ENCODE peak calls at places on chromosomes 7 and 10, in eight cellular contexts. Q is AG08396, P is neuronal stem cell, X is mesothelial cell of epicardium, V is GM23338, I is uterus, M is HT-29, T is T-cell. D is an unnamed sample.
A peak's percentile ranks its signal among the peaks of the same experiment; 100 is the strongest.

GRCh38 chr7:47715631-47716068 is 133.7 kb upstream of the TNS3 start:
- DNase-seq in V (no peak), P (no peak), T (no peak), X (no peak), I (no peak), Q (no peak), M (no peak), D (no peak)

GRCh38 chr7:150363872-150364271 is 4.8 kb upstream of the REPIN1 start:
- DNase-seq in V (no peak), T (no peak), Q (no peak), P (no peak), X (no peak), I (no peak), M (no peak), D (no peak)

GRCh38 chr7:128737867-128738390 is 1.2 kb upstream of the CALU start:
- DNase-seq in Q (peak; percentile 73), T (no peak), V (no peak), I (no peak), P (no peak), M (peak; percentile 46), X (no peak), D (no peak)

GRCh38 chr7:45430397-45430796 is 143.8 kb upstream of the ADCY1 start:
- DNase-seq in X (no peak), P (no peak), V (no peak), M (no peak), I (no peak), T (no peak), Q (no peak), D (no peak)

GRCh38 chr10:79398642-79399041 is 46.8 kb downstream of the ZCCHC24 start:
- DNase-seq in X (no peak), M (no peak), Q (no peak), P (no peak), T (no peak), V (no peak), I (no peak), D (no peak)

GRCh38 chr10:129775681-129776080 is 188.4 kb downstream of the EBF3 start:
- DNase-seq in P (no peak), Q (no peak), T (no peak), V (no peak), I (peak; percentile 5), M (no peak), X (no peak), D (no peak)

GRCh38 chr10:114548662-114549061 is 109.4 kb downstream of the ABLIM1 start:
- DNase-seq in P (peak; percentile 41), V (peak; percentile 72), X (no peak), M (peak; percentile 75), Q (peak; percentile 51), I (peak; percentile 48), T (no peak), D (no peak)

GRCh38 chr7:89064831-89065230 is 269.3 kb upstream of the TEX47 start:
- DNase-seq in X (no peak), P (no peak), V (no peak), I (no peak), T (no peak), Q (no peak), M (no peak), D (no peak)

GRCh38 chr7:4523873-4524272 is 158.2 kb upstream of the FOXK1 start:
- DNase-seq in P (no peak), T (no peak), X (no peak), V (no peak), I (no peak), Q (no peak), M (no peak), D (no peak)

GRCh38 chr10:42477170-42477569 is 161.2 kb downstream of the ZNF33B start:
- DNase-seq in P (no peak), M (no peak), V (no peak), I (no peak), T (no peak), Q (peak; percentile 5), X (no peak), D (no peak)

GRCh38 chr7:2632717-2633537 is 1.1 kb downstream of the TTYH3 start:
- DNase-seq in M (peak; percentile 64), I (peak; percentile 58), P (no peak), V (no peak), Q (peak; percentile 58), X (peak; percentile 61), T (peak; percentile 39), D (peak; percentile 62)

GRCh38 chr10:22550732-22551131 is 163.6 kb downstream of the PIP4K2A start:
- DNase-seq in Q (peak; percentile 21), I (peak; percentile 29), V (peak; percentile 88), P (no peak), X (peak; percentile 63), T (peak; percentile 81), M (peak; percentile 13), D (peak; percentile 59)

D was measured in omental fat pad.